ENCODE peak calls at places on chromosomes 11 and 22, in eight cellular contexts. J is left ventricle myocardium superior, A is amniotic stem cell, L is lower lobe of right lung, W is SJSA1, X is left kidney, G is neural crest cell, N is HFFc6. K is an unnamed sample.

GRCh38 chr11:89491141-89491690 is at the start of gene NOX4:
- DNase-seq in N (peak; percentile 20), L (peak; percentile 50), J (peak; percentile 65), A (no peak), G (peak; percentile 63), W (peak; percentile 48), X (peak; percentile 95), K (no peak)

GRCh38 chr11:118374729-118375128 is 15.3 kb downstream of the UBE4A start:
- DNase-seq in X (no peak), W (no peak), L (no peak), G (no peak), A (no peak), J (no peak), N (no peak), K (no peak)

GRCh38 chr11:123483058-123483457 is 53.0 kb downstream of the GRAMD1B start:
- DNase-seq in L (no peak), N (no peak), G (no peak), J (no peak), X (no peak), W (no peak), A (no peak), K (no peak)

GRCh38 chr22:44249376-44250147 is 63.2 kb downstream of the SHISAL1 start:
- DNase-seq in G (no peak), W (no peak), L (no peak), J (no peak), N (no peak), A (no peak), X (no peak), K (no peak)

GRCh38 chr11:44939673-44940072 is 11.0 kb downstream of the TP53I11 start:
- DNase-seq in J (peak; percentile 52), W (no peak), A (no peak), X (peak; percentile 68), L (no peak), G (peak; percentile 26), N (no peak), K (no peak)

GRCh38 chr11:34050967-34051348 is 573 bp upstream of the CAPRIN1 start:
- DNase-seq in N (peak; percentile 28), G (no peak), J (no peak), A (no peak), L (no peak), X (no peak), W (no peak), K (no peak)

GRCh38 chr11:2521081-2521480 is 76.3 kb downstream of the KCNQ1 start:
- DNase-seq in X (no peak), A (no peak), W (no peak), J (peak; percentile 25), L (peak; percentile 26), G (no peak), N (no peak), K (no peak)

GRCh38 chr11:82465481-82465880 is 268.2 kb downstream of the FAM181B start:
- DNase-seq in X (no peak), A (no peak), G (no peak), J (no peak), L (no peak), N (no peak), W (no peak), K (no peak)

GRCh38 chr22:47038206-47038835 is 275.9 kb downstream of the TBC1D22A start:
- DNase-seq in N (no peak), L (peak; percentile 19), G (no peak), X (no peak), A (no peak), J (peak; percentile 13), W (no peak), K (no peak)

GRCh38 chr11:10623797-10624761 is 55.6 kb upstream of the LYVE1 start:
- DNase-seq in G (peak; percentile 22), J (peak; percentile 46), A (no peak), L (peak; percentile 80), N (no peak), W (peak; percentile 55), X (no peak), K (no peak)

GRCh38 chr11:10674440-10674855 is 19.1 kb downstream of the IRAG1 start:
- DNase-seq in W (no peak), G (no peak), L (no peak), N (no peak), J (peak; percentile 41), A (no peak), X (no peak), K (no peak)

GRCh38 chr11:65903068-65903481 is 2.9 kb upstream of the FOSL1 start:
- DNase-seq in G (no peak), N (peak; percentile 93), W (peak; percentile 100), L (no peak), A (peak; percentile 64), X (no peak), J (peak; percentile 9), K (no peak)

GRCh38 chr22:49294656-49295464 is 532.8 kb downstream of the BRD1 start:
- DNase-seq in A (no peak), N (no peak), X (no peak), J (no peak), W (no peak), G (no peak), L (no peak), K (no peak)

GRCh38 chr22:37519268-37520195 is at the start of gene CARD10:
- DNase-seq in G (no peak), X (peak; percentile 71), L (no peak), N (no peak), W (no peak), J (peak; percentile 66), A (no peak), K (no peak)

GRCh38 chr11:67545280-67545679 is 22.0 kb upstream of the CABP2 start:
- DNase-seq in X (peak; percentile 50), N (no peak), L (no peak), A (no peak), G (no peak), W (no peak), J (peak; percentile 85), K (no peak)

GRCh38 chr22:42431401-42432019 is 693 bp downstream of the NFAM1 start:
- DNase-seq in N (no peak), L (no peak), J (no peak), G (no peak), A (no peak), X (peak; percentile 43), W (no peak), K (no peak)